ENCODE peak calls at places on chromosomes 11 and 22, in eight cellular contexts. R is IMR-90, V is fibroblast of lung, U is coronary artery, K is heart right ventricle, W is heart left ventricle, Z is K562, T is GM12878. C is an unnamed sample.

GRCh38 chr11:73974611-73975478 is 7.8 kb downstream of the UCP2 start:
- DNase-seq in R (no peak), V (no peak), U (no peak), K (no peak), W (no peak), Z (no peak), T (no peak), C (no peak)

GRCh38 chr11:62905286-62905685 is 15.9 kb downstream of the CHRM1 start:
- DNase-seq in R (no peak), V (no peak), U (no peak), K (no peak), W (no peak), Z (no peak), T (no peak), C (no peak)

GRCh38 chr11:6812391-6813005 is 13.0 kb upstream of the OR6A2 start:
- DNase-seq in R (peak; percentile 34), V (peak; percentile 32), U (no peak), K (no peak), W (no peak), Z (peak; percentile 58), T (peak; percentile 11), C (peak; percentile 68)

GRCh38 chr11:17000987-17001386 is 13.2 kb downstream of the PLEKHA7 start:
- DNase-seq in R (no peak), V (no peak), U (no peak), K (no peak), W (no peak), Z (no peak), T (no peak), C (no peak)

GRCh38 chr11:109197656-109198055 is 224.3 kb upstream of the C11orf87 start:
- DNase-seq in R (peak; percentile 7), V (no peak), U (no peak), K (no peak), W (no peak), Z (no peak), T (no peak), C (no peak)

GRCh38 chr11:380095-380480 is 10.8 kb downstream of the B4GALNT4 start:
- DNase-seq in R (no peak), V (no peak), U (no peak), K (no peak), W (peak; percentile 33), Z (no peak), T (no peak), C (no peak)

GRCh38 chr11:57499983-57500461 is 15.5 kb downstream of the SLC43A1 start:
- DNase-seq in R (no peak), V (no peak), U (no peak), K (no peak), W (no peak), Z (no peak), T (no peak), C (no peak)

GRCh38 chr11:10694481-10695239 is 1.1 kb upstream of the IRAG1 start:
- DNase-seq in R (peak; percentile 83), V (peak; percentile 26), U (no peak), K (no peak), W (no peak), Z (no peak), T (no peak), C (no peak)

GRCh38 chr11:16356751-16357365 is 512 bp upstream of the SOX6 start:
- DNase-seq in R (peak; percentile 41), V (peak; percentile 23), U (no peak), K (peak; percentile 61), W (no peak), Z (no peak), T (no peak), C (no peak)

GRCh38 chr11:119970566-119970965 is 167.3 kb downstream of the TRIM29 start:
- DNase-seq in R (no peak), V (no peak), U (no peak), K (no peak), W (no peak), Z (no peak), T (no peak), C (no peak)

GRCh38 chr22:23219787-23220484 is 39.6 kb downstream of the BCR start:
- DNase-seq in R (peak; percentile 61), V (peak; percentile 44), U (no peak), K (no peak), W (no peak), Z (no peak), T (peak; percentile 67), C (peak; percentile 78)

GRCh38 chr22:29762263-29762662 is 4.5 kb downstream of the ZMAT5 start:
- DNase-seq in R (no peak), V (no peak), U (no peak), K (no peak), W (no peak), Z (no peak), T (no peak), C (no peak)

GRCh38 chr11:120401506-120401905 is 65.3 kb downstream of the ARHGEF12 start:
- DNase-seq in R (no peak), V (no peak), U (no peak), K (no peak), W (no peak), Z (no peak), T (no peak), C (no peak)

GRCh38 chr11:116371146-116371545 is 401.6 kb downstream of the BUD13 start:
- DNase-seq in R (no peak), V (no peak), U (no peak), K (no peak), W (no peak), Z (no peak), T (no peak), C (no peak)

GRCh38 chr11:46390331-46391171 is 1.0 kb downstream of the CHRM4 start:
- DNase-seq in R (no peak), V (no peak), U (no peak), K (no peak), W (no peak), Z (peak; percentile 18), T (no peak), C (no peak)

GRCh38 chr11:84163115-84163514 is 876.9 kb upstream of the CCDC90B start:
- DNase-seq in R (no peak), V (no peak), U (no peak), K (no peak), W (no peak), Z (no peak), T (no peak), C (no peak)

GRCh38 chr22:37419370-37419915 is 7.8 kb downstream of the ELFN2 start:
- DNase-seq in R (no peak), V (no peak), U (no peak), K (no peak), W (no peak), Z (no peak), T (no peak), C (no peak)

GRCh38 chr11:75029836-75030631 is 41.3 kb downstream of the NEU3 start:
- DNase-seq in R (peak; percentile 45), V (no peak), U (no peak), K (no peak), W (no peak), Z (peak; percentile 70), T (no peak), C (no peak)

DNA sequence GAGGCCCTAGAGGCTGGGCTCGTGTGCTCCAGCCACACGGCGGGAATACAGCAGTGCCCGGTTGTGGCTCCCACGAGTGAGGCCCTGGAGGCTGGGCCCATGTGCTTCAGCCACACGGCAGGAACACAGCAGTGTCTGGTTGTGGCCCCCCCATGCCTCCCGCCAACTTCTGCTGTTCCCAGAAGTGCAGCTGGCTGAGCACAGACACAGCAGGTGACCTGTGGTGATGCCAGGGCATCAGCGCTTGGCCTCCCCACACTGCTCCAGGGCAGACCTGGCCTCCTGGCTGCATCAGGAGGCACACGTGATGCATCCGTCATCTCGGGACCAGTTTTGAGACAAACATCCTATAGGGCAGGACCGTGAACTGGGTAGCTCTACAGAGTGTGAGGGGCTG is 110.3 kb downstream of the KCNQ1OT1 start:
- DNase-seq in R (no peak), V (no peak), U (peak; percentile 43), K (no peak), W (no peak), Z (peak; percentile 1), T (no peak), C (no peak)
- TF ChIP-seq CTCF in R (no peak), V (no peak), U (no peak), K (no peak), W (no peak), Z (no peak), T (no peak), C (no peak)

GRCh38 chr22:46055851-46056168 is 78.8 kb upstream of the WNT7B start:
- DNase-seq in R (no peak), V (no peak), U (no peak), K (no peak), W (no peak), Z (no peak), T (no peak), C (no peak)
- H3K4me3 ChIP-seq in R (no peak overlapping the region), V (peak overlapping the region; percentile 49), U (peak overlapping the region; percentile 95), K (peak overlapping the region; percentile 76), W (no peak overlapping the region), Z (no peak overlapping the region), T (no peak overlapping the region), C (no peak overlapping the region)

GRCh38 chr11:129234978-129235377 is 42.9 kb upstream of the ARHGAP32 start:
- DNase-seq in R (no peak), V (no peak), U (no peak), K (no peak), W (no peak), Z (no peak), T (no peak), C (no peak)

GRCh38 chr11:129226207-129226798 is 34.2 kb upstream of the ARHGAP32 start:
- DNase-seq in R (no peak), V (no peak), U (no peak), K (no peak), W (no peak), Z (no peak), T (no peak), C (no peak)

GRCh38 chr11:129224538-129224937 is 32.4 kb upstream of the ARHGAP32 start:
- DNase-seq in R (no peak), V (no peak), U (no peak), K (no peak), W (no peak), Z (no peak), T (no peak), C (no peak)

GRCh38 chr11:129225190-129225589 is 33.1 kb upstream of the ARHGAP32 start:
- DNase-seq in R (peak; percentile 84), V (peak; percentile 57), U (no peak), K (no peak), W (no peak), Z (no peak), T (no peak), C (no peak)

GRCh38 chr11:129230006-129230405 is 37.9 kb upstream of the ARHGAP32 start:
- DNase-seq in R (peak; percentile 12), V (peak; percentile 61), U (no peak), K (no peak), W (no peak), Z (no peak), T (no peak), C (no peak)
- TF ChIP-seq CTCF in R (no peak), V (no peak), U (no peak), K (no peak), W (no peak), Z (no peak), T (no peak), C (no peak)

DNA sequence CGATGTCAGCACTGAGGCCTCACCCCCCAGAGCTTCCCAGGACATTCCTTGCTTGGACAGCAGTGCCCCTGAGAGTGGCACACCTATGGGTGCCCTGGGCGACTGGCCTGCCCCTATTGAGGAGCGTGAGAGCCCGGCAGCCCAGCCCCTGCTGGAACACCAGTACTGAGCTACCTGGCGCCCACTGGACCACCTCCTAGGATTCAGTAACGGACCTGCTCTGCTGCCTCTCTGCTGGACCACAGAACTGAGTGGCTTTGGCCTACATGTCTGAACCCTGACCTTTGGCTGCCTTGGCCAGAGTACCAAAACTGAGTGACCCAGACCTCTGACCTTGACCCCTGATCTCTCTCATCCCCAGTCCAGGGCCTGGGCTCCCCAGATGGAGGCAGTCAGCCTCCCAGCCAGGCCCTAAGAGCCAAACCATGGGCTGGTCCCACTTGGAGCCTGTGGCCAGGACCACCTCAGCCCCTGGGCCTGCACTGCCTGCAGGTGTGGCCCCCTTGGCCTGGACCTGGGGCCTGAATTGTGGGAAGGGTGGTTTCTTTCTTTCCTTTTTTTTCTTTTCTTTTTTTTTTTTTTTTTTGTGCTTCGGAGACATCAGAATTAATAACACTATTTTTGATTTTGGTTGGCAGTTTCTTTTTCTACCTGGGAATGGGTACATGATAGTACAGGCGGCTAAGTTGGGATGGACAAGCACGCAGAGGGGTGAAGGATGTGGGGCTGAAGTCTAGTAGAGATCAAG is 917 bp upstream of the SIPA1 start:
- DNase-seq in R (no peak), V (no peak), U (no peak), K (no peak), W (no peak), Z (no peak), T (no peak), C (no peak)
- H3K4me3 ChIP-seq in R (no peak overlapping the region), V (no peak overlapping the region), U (no peak overlapping the region), K (no peak overlapping the region), W (no peak overlapping the region), Z (no peak overlapping the region), T (no peak overlapping the region), C (no peak overlapping the region)